ENCODE peak calls at places on chromosomes 5 and 9, in ten cellular contexts. T is NCI-H187; K is NCI-H1092; N is stimulated activated CD8-positive, alpha-beta memory T cell treated with anti-CD3 and anti-CD28 coated beads, Interleukin-15, amount 100 ng/mL, for 4 hours; S is T-helper 1 cell; M is retina; X is lower lobe of right lung; O is iPS DF 19.7; P is DMS 273 treated with DMSO at 0.1 percent for 48 hours; C is naive B cell. V is an unnamed sample.

GRCh38 chr5:1473746-1474145 is 28.5 kb upstream of the SLC6A3 start:
- DNase-seq in X (no peak), C (no peak), S (no peak), M (no peak), T (no peak), N (no peak), K (no peak), O (no peak), P (no peak), V (no peak)

GRCh38 chr9:2336055-2336454 is 285.5 kb upstream of the VLDLR start:
- DNase-seq in N (no peak), X (no peak), S (no peak), M (no peak), C (no peak), O (no peak), T (peak), K (no peak), P (no peak), V (no peak)

GRCh38 chr9:129467739-129468666 is 152.9 kb downstream of the C9orf50 start:
- DNase-seq in N (no peak), X (no peak), M (no peak), S (no peak), P (no peak), K (no peak), O (no peak), T (no peak), C (no peak), V (no peak)

GRCh38 chr5:145699846-145700245 is 135.3 kb downstream of the PRELID2 start:
- DNase-seq in O (no peak), K (no peak), X (no peak), C (no peak), P (no peak), S (no peak), T (no peak), M (no peak), N (no peak), V (no peak)

GRCh38 chr5:181245427-181246275 is 1.9 kb upstream of the RACK1 start:
- DNase-seq in T (no peak), O (no peak), C (no peak), S (no peak), X (no peak), P (no peak), M (no peak), K (no peak), N (no peak), V (no peak)

GRCh38 chr9:78468231-78468630 is 171.3 kb downstream of the PSAT1 start:
- DNase-seq in X (no peak), P (no peak), M (peak), S (no peak), K (no peak), O (no peak), N (no peak), C (no peak), T (no peak), V (no peak)

GRCh38 chr9:92100237-92100911 is 14.8 kb downstream of the SPTLC1 start:
- DNase-seq in X (no peak), K (no peak), P (no peak), M (no peak), N (no peak), S (no peak), O (no peak), C (no peak), T (no peak), V (no peak)

GRCh38 chr5:180093651-180094382 is 22.3 kb upstream of the RNF130 start:
- DNase-seq in X (no peak), S (no peak), M (no peak), T (no peak), N (no peak), C (no peak), O (no peak), K (no peak), P (no peak), V (no peak)

GRCh38 chr9:136848393-136849037 is 694 bp upstream of the PHPT1 start:
- DNase-seq in T (no peak), N (no peak), O (no peak), C (no peak), S (no peak), K (peak), X (no peak), P (no peak), M (peak), V (no peak)

GRCh38 chr5:171524461-171524860 is 105.0 kb downstream of the FGF18 start:
- DNase-seq in S (no peak), T (no peak), X (no peak), C (no peak), K (no peak), P (no peak), O (no peak), M (no peak), N (no peak), V (no peak)

GRCh38 chr5:32173394-32174010 is 617 bp downstream of the GOLPH3 start:
- DNase-seq in O (no peak), C (no peak), S (peak), K (peak), T (peak), N (no peak), X (peak), P (peak), M (peak), V (peak)

GRCh38 chr9:138101444-138102234 is 224.1 kb downstream of the CACNA1B start:
- DNase-seq in N (no peak), X (no peak), P (no peak), T (no peak), M (no peak), S (no peak), C (no peak), O (no peak), K (no peak), V (no peak)

GRCh38 chr9:104961238-104961637 is 33.3 kb upstream of the ABCA1 start:
- DNase-seq in X (no peak), C (no peak), M (no peak), T (no peak), N (no peak), S (no peak), O (peak), K (no peak), P (peak), V (peak)

GRCh38 chr5:6556089-6556801 is 76.6 kb downstream of the NSUN2 start:
- DNase-seq in S (no peak), K (no peak), O (no peak), M (no peak), P (no peak), X (no peak), N (no peak), T (no peak), C (no peak), V (no peak)

GRCh38 chr9:29214162-29214520 is 1640.9 kb upstream of the C9orf72 start:
- DNase-seq in X (no peak), M (peak), S (no peak), O (peak), T (no peak), C (no peak), P (no peak), K (peak), N (no peak), V (no peak)

GRCh38 chr5:143401846-143402463 is 1.5 kb downstream of the NR3C1 start:
- DNase-seq in O (no peak), S (no peak), N (no peak), T (peak), M (peak), C (no peak), P (peak), K (no peak), X (no peak), V (no peak)

GRCh38 chr5:6716634-6717149 is 3.5 kb downstream of the TENT4A start:
- DNase-seq in M (no peak), S (no peak), T (no peak), O (no peak), P (no peak), N (no peak), C (no peak), K (no peak), X (no peak), V (no peak)

GRCh38 chr5:141182248-141182647 is at the start of gene PCDHB16:
- DNase-seq in X (no peak), O (peak), T (no peak), M (peak), K (peak), C (no peak), N (no peak), S (no peak), P (no peak), V (no peak)

GRCh38 chr5:35513612-35514011 is 104.1 kb upstream of the SPEF2 start:
- DNase-seq in P (no peak), M (no peak), T (no peak), N (no peak), X (no peak), K (no peak), C (no peak), O (no peak), S (no peak), V (no peak)

GRCh38 chr9:92988215-92988731 is 41.0 kb downstream of the FGD3 start:
- DNase-seq in T (no peak), X (no peak), C (no peak), M (no peak), S (no peak), O (no peak), N (no peak), K (no peak), P (no peak), V (no peak)

GRCh38 chr9:16029056-16029615 is 476.3 kb downstream of the CCDC171 start:
- DNase-seq in X (no peak), T (no peak), M (no peak), C (no peak), N (no peak), S (no peak), O (no peak), P (no peak), K (no peak), V (no peak)